ENCODE peak calls at places on chromosomes 2 and 18, in ten cellular contexts. One of them, this sample, is unnamed.

GRCh38 chr2:46329803-46330775 is 32.9 kb downstream of the EPAS1 start:
- DNase-seq in chondrocyte: no peak
- DNase-seq in posterior vena cava: no peak
- DNase-seq in astrocyte of the spinal cord: peak
- DNase-seq in Caki2: peak
- DNase-seq in GM12865: no peak
- DNase-seq in AG04450: peak
- DNase-seq in stimulated activated CD4-positive, alpha-beta T cell treated with anti-CD3 and anti-CD28 coated beads, TNF-alpha, amount 100 ng/mL, for 24 hours: no peak
- DNase-seq in endodermal cell: no peak
- DNase-seq in H54: peak
- DNase-seq in this sample: no peak

GRCh38 chr2:152134488-152135280 is 35.8 kb upstream of the CACNB4 start:
- DNase-seq in GM12865: peak
- DNase-seq in H54: no peak
- DNase-seq in Caki2: peak
- DNase-seq in astrocyte of the spinal cord: peak
- DNase-seq in endodermal cell: no peak
- DNase-seq in stimulated activated CD4-positive, alpha-beta T cell treated with anti-CD3 and anti-CD28 coated beads, TNF-alpha, amount 100 ng/mL, for 24 hours: no peak
- DNase-seq in AG04450: no peak
- DNase-seq in chondrocyte: no peak
- DNase-seq in posterior vena cava: no peak
- DNase-seq in this sample: no peak

GRCh38 chr2:241653210-241653750 is 15.8 kb downstream of the ATG4B start:
- DNase-seq in stimulated activated CD4-positive, alpha-beta T cell treated with anti-CD3 and anti-CD28 coated beads, TNF-alpha, amount 100 ng/mL, for 24 hours: no peak
- DNase-seq in H54: no peak
- DNase-seq in astrocyte of the spinal cord: no peak
- DNase-seq in GM12865: no peak
- DNase-seq in Caki2: no peak
- DNase-seq in chondrocyte: no peak
- DNase-seq in AG04450: no peak
- DNase-seq in posterior vena cava: no peak
- DNase-seq in endodermal cell: no peak
- DNase-seq in this sample: no peak

GRCh38 chr2:3127279-3127690 is 250.3 kb downstream of the EIPR1 start:
- DNase-seq in GM12865: no peak
- DNase-seq in endodermal cell: no peak
- DNase-seq in chondrocyte: no peak
- DNase-seq in stimulated activated CD4-positive, alpha-beta T cell treated with anti-CD3 and anti-CD28 coated beads, TNF-alpha, amount 100 ng/mL, for 24 hours: no peak
- DNase-seq in Caki2: no peak
- DNase-seq in astrocyte of the spinal cord: no peak
- DNase-seq in AG04450: no peak
- DNase-seq in H54: no peak
- DNase-seq in posterior vena cava: no peak
- DNase-seq in this sample: no peak

GRCh38 chr2:236866542-236867340 is 218.9 kb upstream of the COPS8 start:
- DNase-seq in endodermal cell: peak
- DNase-seq in chondrocyte: no peak
- DNase-seq in stimulated activated CD4-positive, alpha-beta T cell treated with anti-CD3 and anti-CD28 coated beads, TNF-alpha, amount 100 ng/mL, for 24 hours: no peak
- DNase-seq in astrocyte of the spinal cord: no peak
- DNase-seq in GM12865: no peak
- DNase-seq in AG04450: no peak
- DNase-seq in H54: no peak
- DNase-seq in posterior vena cava: no peak
- DNase-seq in Caki2: no peak
- DNase-seq in this sample: no peak

GRCh38 chr2:120246546-120247300 is 5.9 kb upstream of the RALB start:
- DNase-seq in stimulated activated CD4-positive, alpha-beta T cell treated with anti-CD3 and anti-CD28 coated beads, TNF-alpha, amount 100 ng/mL, for 24 hours: no peak
- DNase-seq in GM12865: no peak
- DNase-seq in posterior vena cava: peak
- DNase-seq in astrocyte of the spinal cord: no peak
- DNase-seq in AG04450: no peak
- DNase-seq in chondrocyte: no peak
- DNase-seq in endodermal cell: no peak
- DNase-seq in Caki2: no peak
- DNase-seq in H54: no peak
- DNase-seq in this sample: no peak

GRCh38 chr18:51603111-51603510 is 405.6 kb upstream of the MEX3C start:
- DNase-seq in astrocyte of the spinal cord: no peak
- DNase-seq in Caki2: no peak
- DNase-seq in endodermal cell: peak
- DNase-seq in AG04450: no peak
- DNase-seq in posterior vena cava: no peak
- DNase-seq in H54: no peak
- DNase-seq in stimulated activated CD4-positive, alpha-beta T cell treated with anti-CD3 and anti-CD28 coated beads, TNF-alpha, amount 100 ng/mL, for 24 hours: no peak
- DNase-seq in GM12865: no peak
- DNase-seq in chondrocyte: no peak
- DNase-seq in this sample: no peak

GRCh38 chr2:10006248-10007147 is 36.9 kb upstream of the KLF11 start:
- DNase-seq in astrocyte of the spinal cord: no peak
- DNase-seq in posterior vena cava: peak
- DNase-seq in H54: peak
- DNase-seq in AG04450: no peak
- DNase-seq in stimulated activated CD4-positive, alpha-beta T cell treated with anti-CD3 and anti-CD28 coated beads, TNF-alpha, amount 100 ng/mL, for 24 hours: no peak
- DNase-seq in Caki2: peak
- DNase-seq in endodermal cell: peak
- DNase-seq in GM12865: no peak
- DNase-seq in chondrocyte: peak
- DNase-seq in this sample: no peak

GRCh38 chr2:168687314-168687713 is 115.1 kb upstream of the NOSTRIN start:
- DNase-seq in astrocyte of the spinal cord: peak
- DNase-seq in Caki2: no peak
- DNase-seq in stimulated activated CD4-positive, alpha-beta T cell treated with anti-CD3 and anti-CD28 coated beads, TNF-alpha, amount 100 ng/mL, for 24 hours: no peak
- DNase-seq in GM12865: peak
- DNase-seq in posterior vena cava: no peak
- DNase-seq in AG04450: no peak
- DNase-seq in endodermal cell: peak
- DNase-seq in H54: no peak
- DNase-seq in chondrocyte: no peak
- DNase-seq in this sample: no peak

GRCh38 chr2:33083671-33084387 is 137.1 kb downstream of the LTBP1 start:
- DNase-seq in Caki2: no peak
- DNase-seq in H54: no peak
- DNase-seq in posterior vena cava: no peak
- DNase-seq in endodermal cell: no peak
- DNase-seq in AG04450: no peak
- DNase-seq in GM12865: no peak
- DNase-seq in chondrocyte: no peak
- DNase-seq in astrocyte of the spinal cord: no peak
- DNase-seq in stimulated activated CD4-positive, alpha-beta T cell treated with anti-CD3 and anti-CD28 coated beads, TNF-alpha, amount 100 ng/mL, for 24 hours: no peak
- DNase-seq in this sample: no peak

GRCh38 chr2:74554821-74555531 is 456 bp downstream of the DOK1 start:
- DNase-seq in endodermal cell: peak
- DNase-seq in astrocyte of the spinal cord: no peak
- DNase-seq in stimulated activated CD4-positive, alpha-beta T cell treated with anti-CD3 and anti-CD28 coated beads, TNF-alpha, amount 100 ng/mL, for 24 hours: peak
- DNase-seq in chondrocyte: no peak
- DNase-seq in AG04450: no peak
- DNase-seq in H54: peak
- DNase-seq in GM12865: peak
- DNase-seq in posterior vena cava: peak
- DNase-seq in Caki2: no peak
- DNase-seq in this sample: peak

GRCh38 chr2:38509322-38509946 is 93.3 kb downstream of the HNRNPLL start:
- DNase-seq in chondrocyte: no peak
- DNase-seq in AG04450: no peak
- DNase-seq in astrocyte of the spinal cord: peak
- DNase-seq in endodermal cell: no peak
- DNase-seq in GM12865: no peak
- DNase-seq in posterior vena cava: no peak
- DNase-seq in stimulated activated CD4-positive, alpha-beta T cell treated with anti-CD3 and anti-CD28 coated beads, TNF-alpha, amount 100 ng/mL, for 24 hours: no peak
- DNase-seq in Caki2: peak
- DNase-seq in H54: no peak
- DNase-seq in this sample: no peak